ENCODE peak calls at places on chromosomes 12 and 14, in ten cellular contexts. Q is GM19239; D is NCI-H1092 treated with DMSO at 0.1 percent for 48 hours; I is NCI-H187 treated with DMSO at 0.1 percent for 48 hours; M is SHP77; Z is stimulated activated CD4-positive, alpha-beta T cell treated with anti-CD3 and anti-CD28 coated beads, Interleukin-4, amount 100 ng/mL, for 48 hours; A is CD8-positive, alpha-beta T cell; R is EL; L is NCI-H345; O is mammary epithelial cell. F is an unnamed sample.

GRCh38 chr12:76738824-76739579 is 24.9 kb upstream of the ZDHHC17 start:
- DNase-seq in R (no peak), A (no peak), D (no peak), O (no peak), Q (no peak), I (no peak), Z (no peak), M (no peak), L (peak; percentile 3), F (no peak)

GRCh38 chr14:29643415-29644206 is 284.0 kb downstream of the PRKD1 start:
- DNase-seq in I (no peak), M (no peak), D (no peak), Q (no peak), L (no peak), O (peak; percentile 16), A (no peak), R (peak; percentile 2), Z (no peak), F (no peak)

GRCh38 chr14:77325746-77326094 is 4.9 kb downstream of the GSTZ1 start:
- DNase-seq in I (no peak), Z (no peak), A (no peak), D (no peak), O (no peak), R (no peak), Q (no peak), L (no peak), M (no peak), F (no peak)

GRCh38 chr12:92640686-92641085 is 62.1 kb upstream of the PLEKHG7 start:
- DNase-seq in R (no peak), M (no peak), D (no peak), Z (no peak), Q (no peak), I (no peak), L (no peak), O (no peak), A (no peak), F (no peak)

GRCh38 chr14:92507174-92507768 is 6.3 kb upstream of the RIN3 start:
- DNase-seq in A (peak; percentile 61), L (peak; percentile 95), D (peak; percentile 61), I (peak; percentile 92), R (no peak), M (no peak), Q (no peak), O (peak; percentile 12), Z (no peak), F (peak; percentile 29)

GRCh38 chr12:48021485-48022179 is 17.4 kb upstream of the COL2A1 start:
- DNase-seq in D (peak; percentile 21), A (no peak), Z (no peak), O (no peak), R (peak; percentile 44), M (no peak), Q (no peak), I (peak; percentile 62), L (no peak), F (no peak)

GRCh38 chr12:124917841-124918621 is 3.6 kb upstream of the UBC start:
- DNase-seq in D (no peak), A (no peak), I (no peak), Z (no peak), Q (no peak), L (no peak), R (no peak), O (peak; percentile 86), M (no peak), F (peak; percentile 90)

GRCh38 chr12:12056951-12057350 is 13.8 kb upstream of the BCL2L14 start:
- DNase-seq in D (no peak), O (no peak), Q (no peak), A (no peak), M (no peak), Z (no peak), R (no peak), L (no peak), I (no peak), F (no peak)

GRCh38 chr12:88391556-88391955 is 188.7 kb downstream of the KITLG start:
- DNase-seq in L (no peak), O (peak; percentile 87), I (no peak), D (no peak), M (no peak), A (no peak), Q (no peak), Z (no peak), R (peak; percentile 86), F (no peak)

GRCh38 chr14:100820945-100821344 is 5.0 kb upstream of the MEG3 start:
- DNase-seq in A (no peak), I (no peak), O (no peak), Z (no peak), Q (no peak), M (no peak), R (no peak), D (no peak), L (no peak), F (no peak)

GRCh38 chr14:65403231-65403630 is 9.3 kb upstream of the FUT8 start:
- DNase-seq in I (no peak), A (no peak), Z (no peak), Q (no peak), D (no peak), O (peak; percentile 50), L (no peak), M (no peak), R (peak; percentile 39), F (no peak)

GRCh38 chr14:97283450-97284230 is 486.5 kb downstream of the VRK1 start:
- DNase-seq in O (no peak), Q (no peak), R (no peak), M (no peak), I (no peak), A (no peak), L (no peak), D (no peak), Z (no peak), F (no peak)

GRCh38 chr14:68956728-68957127 is 22.4 kb downstream of the ACTN1 start:
- DNase-seq in O (no peak), Q (no peak), L (no peak), I (no peak), D (no peak), Z (no peak), R (peak; percentile 48), A (no peak), M (no peak), F (no peak)

GRCh38 chr12:56190695-56191155 is 1.4 kb upstream of the SMARCC2 start:
- DNase-seq in R (peak; percentile 14), A (no peak), L (no peak), Z (no peak), D (no peak), O (no peak), I (no peak), M (no peak), Q (no peak), F (no peak)

F was measured in epithelial cell of prostate.